ENCODE peak calls at places on chromosomes 2 and 18, in seven cellular contexts. J, Y, I, O, B, V and A are unnamed samples.
A peak's percentile ranks its signal among the peaks of the same experiment; 100 is the strongest.

GRCh38 chr2:176114120-176114929 is 2.3 kb upstream of the HOXD10 start:
- DNase-seq in J (no peak), Y (no peak), I (no peak), O (no peak), B (no peak), V (no peak), A (no peak)

GRCh38 chr2:219689676-219690628 is 62.5 kb downstream of the SLC4A3 start:
- DNase-seq in J (no peak), Y (peak; percentile 13), I (peak; percentile 76), O (peak; percentile 64), B (peak; percentile 61), V (peak; percentile 55), A (no peak)

GRCh38 chr18:22348521-22349316 is 69.0 kb downstream of the CTAGE1 start:
- DNase-seq in J (no peak), Y (no peak), I (peak; percentile 57), O (no peak), B (peak; percentile 68), V (peak; percentile 22), A (peak; percentile 73)

GRCh38 chr2:14494759-14495158 is 137.8 kb upstream of the LRATD1 start:
- DNase-seq in J (no peak), Y (no peak), I (no peak), O (no peak), B (no peak), V (no peak), A (no peak)

GRCh38 chr2:240925191-240925575 is 19.0 kb downstream of the CROCC2 start:
- DNase-seq in J (peak; percentile 11), Y (no peak), I (no peak), O (no peak), B (no peak), V (peak; percentile 4), A (peak; percentile 69)

GRCh38 chr2:136665741-136666140 is 99.6 kb upstream of the THSD7B start:
- DNase-seq in J (no peak), Y (no peak), I (no peak), O (no peak), B (no peak), V (no peak), A (no peak)

GRCh38 chr18:24027156-24027555 is 12.6 kb downstream of the TTC39C start:
- DNase-seq in J (no peak), Y (no peak), I (peak; percentile 98), O (no peak), B (no peak), V (no peak), A (no peak)

GRCh38 chr18:11925800-11926481 is 17.8 kb upstream of the MPPE1 start:
- DNase-seq in J (no peak), Y (no peak), I (no peak), O (no peak), B (no peak), V (no peak), A (no peak)

GRCh38 chr2:20592106-20593071 is 58.5 kb downstream of the HS1BP3 start:
- DNase-seq in J (peak; percentile 10), Y (no peak), I (no peak), O (no peak), B (no peak), V (no peak), A (no peak)

GRCh38 chr2:1572638-1573037 is 159.4 kb downstream of the TPO start:
- DNase-seq in J (no peak), Y (no peak), I (peak; percentile 47), O (no peak), B (no peak), V (no peak), A (no peak)

GRCh38 chr18:6627621-6628020 is 101.9 kb upstream of the ARHGAP28 start:
- DNase-seq in J (no peak), Y (no peak), I (no peak), O (no peak), B (no peak), V (no peak), A (no peak)

GRCh38 chr18:901769-902168 is 2.9 kb upstream of the ADCYAP1 start:
- DNase-seq in J (no peak), Y (no peak), I (no peak), O (no peak), B (no peak), V (no peak), A (no peak)

GRCh38 chr2:197674546-197674945 is 841 bp downstream of the RFTN2 start:
- DNase-seq in J (no peak), Y (no peak), I (peak; percentile 67), O (no peak), B (peak; percentile 6), V (no peak), A (no peak)

GRCh38 chr18:58272209-58272608 is 228.2 kb downstream of the NEDD4L start:
- DNase-seq in J (no peak), Y (no peak), I (no peak), O (no peak), B (no peak), V (no peak), A (no peak)

GRCh38 chr18:74459877-74460276 is 2.8 kb upstream of the DIPK1C start:
- DNase-seq in J (no peak), Y (no peak), I (no peak), O (no peak), B (peak; percentile 70), V (peak; percentile 35), A (no peak)

GRCh38 chr18:58316943-58317342 is 272.9 kb downstream of the NEDD4L start:
- DNase-seq in J (no peak), Y (no peak), I (no peak), O (no peak), B (no peak), V (no peak), A (no peak)

GRCh38 chr18:5746844-5747243 is 148.5 kb downstream of the TMEM200C start:
- DNase-seq in J (no peak), Y (no peak), I (no peak), O (no peak), B (no peak), V (no peak), A (no peak)

GRCh38 chr2:36453652-36454051 is 98.1 kb downstream of the CRIM1 start:
- DNase-seq in J (no peak), Y (no peak), I (peak; percentile 47), O (no peak), B (no peak), V (no peak), A (no peak)

GRCh38 chr2:42202299-42203008 is 33.3 kb downstream of the EML4 start:
- DNase-seq in J (no peak), Y (no peak), I (no peak), O (no peak), B (no peak), V (no peak), A (no peak)

DNA sequence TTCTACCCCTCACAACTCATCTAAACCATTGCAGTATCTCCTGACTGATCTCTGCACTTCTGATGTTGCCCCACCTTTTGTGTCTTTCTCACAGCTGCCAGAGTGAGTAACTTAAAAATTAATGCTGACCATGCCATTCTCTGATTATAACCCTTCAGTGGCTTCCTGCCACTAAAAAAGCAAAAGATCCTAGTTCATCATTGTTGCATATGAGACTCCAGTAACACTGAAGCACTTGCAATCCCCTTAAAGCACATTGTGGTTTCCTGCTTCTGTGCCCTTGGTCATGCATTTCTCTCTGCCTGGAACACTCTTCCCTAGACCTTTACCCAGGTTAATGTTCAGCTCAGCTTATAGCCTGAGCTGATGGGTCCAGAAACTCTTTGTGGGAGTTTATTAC is 95.1 kb upstream of the WDSUB1 start:
- DNase-seq in J (no peak), Y (no peak), I (no peak), O (no peak), B (no peak), V (no peak), A (no peak)
- TF ChIP-seq CTCF in J (no peak), Y (no peak), I (no peak), O (no peak), B (no peak), V (no peak), A (no peak)

DNA sequence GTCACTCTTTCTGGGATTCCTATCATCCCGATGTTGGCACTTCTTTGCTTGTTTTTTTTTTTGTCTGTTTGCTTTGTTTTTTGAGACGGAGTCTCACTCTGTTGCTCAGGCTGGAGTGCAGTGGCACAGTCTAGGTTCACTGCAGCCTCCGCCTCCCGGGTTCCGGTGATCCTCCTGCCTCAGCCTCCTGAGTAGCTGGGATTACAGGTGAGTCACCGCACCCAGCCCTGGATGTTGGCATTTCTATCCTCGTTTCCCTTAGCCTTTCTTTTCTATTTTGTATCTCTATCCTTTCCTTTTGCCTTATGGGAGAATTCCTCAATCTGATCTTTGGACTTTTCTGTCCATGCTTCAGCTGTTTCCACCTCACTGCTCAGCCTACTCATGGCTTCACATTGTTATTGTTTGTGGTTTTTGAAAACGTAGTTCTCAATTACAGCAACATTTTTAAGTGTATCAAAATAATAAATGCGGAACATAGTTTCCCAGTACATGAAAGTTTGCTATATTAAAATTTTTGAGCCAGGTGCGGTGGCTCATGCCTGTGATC is 62.1 kb upstream of the ZNF516 start:
- DNase-seq in J (no peak), Y (no peak), I (peak; percentile 42), O (no peak), B (no peak), V (no peak), A (no peak)
- TF ChIP-seq CTCF in J (no peak), Y (no peak), I (no peak), O (no peak), B (no peak), V (no peak), A (no peak)

GRCh38 chr2:53711271-53711780 is 56.3 kb upstream of the CHAC2 start:
- DNase-seq in J (no peak), Y (no peak), I (no peak), O (no peak), B (no peak), V (no peak), A (no peak)

GRCh38 chr2:53715568-53715967 is 52.0 kb upstream of the CHAC2 start:
- DNase-seq in J (no peak), Y (no peak), I (peak; percentile 35), O (no peak), B (no peak), V (no peak), A (no peak)
- TF ChIP-seq CTCF in J (no peak), Y (no peak), I (peak; percentile 47), O (peak; percentile 46), B (peak; percentile 49), V (peak; percentile 68), A (peak; percentile 74)

GRCh38 chr2:30334738-30335426 is 103.5 kb downstream of the LBH start:
- DNase-seq in J (no peak), Y (no peak), I (no peak), O (no peak), B (peak; percentile 20), V (no peak), A (no peak)
- TF ChIP-seq CTCF in J (no peak), Y (no peak), I (no peak), O (peak; percentile 28), B (peak; percentile 22), V (no peak), A (no peak)

GRCh38 chr18:54916507-54916906 is 42.8 kb downstream of the CCDC68 start:
- DNase-seq in J (no peak), Y (no peak), I (no peak), O (no peak), B (no peak), V (no peak), A (no peak)
- TF ChIP-seq CTCF in J (no peak), Y (no peak), I (no peak), O (peak; percentile 23), B (no peak), V (no peak), A (no peak)